ENCODE peak calls at places on chromosomes 13 and 19, in eight cellular contexts. One of them, this sample, is unnamed.
A peak's percentile ranks its signal among the peaks of the same experiment; 100 is the strongest.

GRCh38 chr19:47231215-47232054 is 436 bp upstream of the BBC3 start:
- DNase-seq in K562: peak; percentile 90
- DNase-seq in fibroblast of lung: peak; percentile 91
- DNase-seq in MM.1S: peak; percentile 86
- DNase-seq in mammary epithelial cell: peak; percentile 82
- DNase-seq in Peyer's patch: peak; percentile 95
- DNase-seq in kidney: peak; percentile 97
- DNase-seq in uterus: peak; percentile 88
- DNase-seq in this sample: peak; percentile 92

GRCh38 chr19:57712222-57712621 is 3.2 kb upstream of the ZNF154 start:
- DNase-seq in K562: no peak
- DNase-seq in fibroblast of lung: no peak
- DNase-seq in MM.1S: no peak
- DNase-seq in mammary epithelial cell: no peak
- DNase-seq in Peyer's patch: no peak
- DNase-seq in kidney: no peak
- DNase-seq in uterus: no peak
- DNase-seq in this sample: no peak

GRCh38 chr13:41577437-41577836 is 120.1 kb downstream of the RGCC start:
- DNase-seq in K562: no peak
- DNase-seq in fibroblast of lung: no peak
- DNase-seq in MM.1S: peak; percentile 6
- DNase-seq in mammary epithelial cell: no peak
- DNase-seq in Peyer's patch: no peak
- DNase-seq in kidney: no peak
- DNase-seq in uterus: no peak
- DNase-seq in this sample: no peak

GRCh38 chr13:98173431-98173921 is 3.6 kb downstream of the RNF113B start:
- DNase-seq in K562: no peak
- DNase-seq in fibroblast of lung: peak; percentile 100
- DNase-seq in MM.1S: no peak
- DNase-seq in mammary epithelial cell: peak; percentile 57
- DNase-seq in Peyer's patch: peak; percentile 49
- DNase-seq in kidney: no peak
- DNase-seq in uterus: peak; percentile 42
- DNase-seq in this sample: no peak

GRCh38 chr13:23321534-23322241 is 111.8 kb downstream of the SACS start:
- DNase-seq in K562: no peak
- DNase-seq in fibroblast of lung: peak; percentile 98
- DNase-seq in MM.1S: peak; percentile 10
- DNase-seq in mammary epithelial cell: peak; percentile 86
- DNase-seq in Peyer's patch: peak; percentile 48
- DNase-seq in kidney: peak; percentile 77
- DNase-seq in uterus: peak; percentile 54
- DNase-seq in this sample: no peak

GRCh38 chr13:25920277-25920676 is 131.5 kb downstream of the SHISA2 start:
- DNase-seq in K562: no peak
- DNase-seq in fibroblast of lung: no peak
- DNase-seq in MM.1S: no peak
- DNase-seq in mammary epithelial cell: no peak
- DNase-seq in Peyer's patch: no peak
- DNase-seq in kidney: no peak
- DNase-seq in uterus: no peak
- DNase-seq in this sample: no peak

GRCh38 chr19:16208064-16208759 is 10.5 kb downstream of the AP1M1 start:
- DNase-seq in K562: no peak
- DNase-seq in fibroblast of lung: no peak
- DNase-seq in MM.1S: no peak
- DNase-seq in mammary epithelial cell: no peak
- DNase-seq in Peyer's patch: peak; percentile 34
- DNase-seq in kidney: no peak
- DNase-seq in uterus: no peak
- DNase-seq in this sample: no peak

GRCh38 chr13:59247166-59247565 is 916.6 kb downstream of the DIAPH3 start:
- DNase-seq in K562: no peak
- DNase-seq in fibroblast of lung: no peak
- DNase-seq in MM.1S: no peak
- DNase-seq in mammary epithelial cell: no peak
- DNase-seq in Peyer's patch: no peak
- DNase-seq in kidney: peak; percentile 74
- DNase-seq in uterus: no peak
- DNase-seq in this sample: peak; percentile 9

DNA sequence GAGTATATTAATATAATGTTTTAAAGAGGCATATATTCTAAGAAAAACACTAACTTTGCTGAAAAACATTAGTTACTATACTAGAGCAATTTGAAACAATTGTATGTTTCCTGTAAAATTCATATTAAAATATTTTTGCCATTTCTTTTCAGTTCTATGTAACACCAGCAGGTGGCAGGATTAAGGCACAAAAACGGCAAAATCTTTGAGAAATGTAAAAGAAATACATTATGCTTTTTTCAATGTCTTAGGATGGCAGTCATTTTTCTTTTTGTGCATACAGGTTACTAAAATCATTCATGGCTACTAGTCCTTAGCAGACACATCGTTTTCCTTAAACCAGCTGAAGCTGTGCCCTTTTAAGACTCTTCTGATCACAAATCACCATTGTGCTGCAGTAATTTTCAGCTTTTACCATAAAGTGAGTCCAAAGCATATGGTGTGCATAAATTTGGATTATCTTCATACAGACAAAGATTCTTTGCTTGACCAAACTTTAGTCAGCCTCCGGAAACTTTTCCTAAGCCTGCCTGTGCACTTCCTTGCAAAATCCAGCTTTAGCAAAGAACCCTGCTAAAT is 800.7 kb upstream of the SLITRK5 start:
- DNase-seq in K562: no peak
- DNase-seq in fibroblast of lung: no peak
- DNase-seq in MM.1S: no peak
- DNase-seq in mammary epithelial cell: no peak
- DNase-seq in Peyer's patch: no peak
- DNase-seq in kidney: no peak
- DNase-seq in uterus: no peak
- DNase-seq in this sample: no peak
- TF ChIP-seq CTCF in K562: no peak
- TF ChIP-seq CTCF in fibroblast of lung: peak; percentile 54
- TF ChIP-seq CTCF in MM.1S: peak; percentile 43
- TF ChIP-seq CTCF in mammary epithelial cell: peak; percentile 55
- TF ChIP-seq CTCF in Peyer's patch: peak; percentile 56
- TF ChIP-seq CTCF in kidney: peak; percentile 45
- TF ChIP-seq CTCF in uterus: no peak
- TF ChIP-seq CTCF in this sample: peak; percentile 22

GRCh38 chr13:92537485-92537884 is 689.1 kb upstream of the GPC6 start:
- DNase-seq in K562: no peak
- DNase-seq in fibroblast of lung: peak; percentile 45
- DNase-seq in MM.1S: no peak
- DNase-seq in mammary epithelial cell: no peak
- DNase-seq in Peyer's patch: no peak
- DNase-seq in kidney: no peak
- DNase-seq in uterus: no peak
- DNase-seq in this sample: no peak
- H3K4me3 ChIP-seq in K562: no peak overlapping the region
- H3K4me3 ChIP-seq in fibroblast of lung: no peak overlapping the region
- H3K4me3 ChIP-seq in MM.1S: no peak overlapping the region
- H3K4me3 ChIP-seq in mammary epithelial cell: no peak overlapping the region
- H3K4me3 ChIP-seq in Peyer's patch: no peak overlapping the region
- H3K4me3 ChIP-seq in kidney: no peak overlapping the region
- H3K4me3 ChIP-seq in uterus: no peak overlapping the region
- H3K4me3 ChIP-seq in this sample: no peak overlapping the region

DNA sequence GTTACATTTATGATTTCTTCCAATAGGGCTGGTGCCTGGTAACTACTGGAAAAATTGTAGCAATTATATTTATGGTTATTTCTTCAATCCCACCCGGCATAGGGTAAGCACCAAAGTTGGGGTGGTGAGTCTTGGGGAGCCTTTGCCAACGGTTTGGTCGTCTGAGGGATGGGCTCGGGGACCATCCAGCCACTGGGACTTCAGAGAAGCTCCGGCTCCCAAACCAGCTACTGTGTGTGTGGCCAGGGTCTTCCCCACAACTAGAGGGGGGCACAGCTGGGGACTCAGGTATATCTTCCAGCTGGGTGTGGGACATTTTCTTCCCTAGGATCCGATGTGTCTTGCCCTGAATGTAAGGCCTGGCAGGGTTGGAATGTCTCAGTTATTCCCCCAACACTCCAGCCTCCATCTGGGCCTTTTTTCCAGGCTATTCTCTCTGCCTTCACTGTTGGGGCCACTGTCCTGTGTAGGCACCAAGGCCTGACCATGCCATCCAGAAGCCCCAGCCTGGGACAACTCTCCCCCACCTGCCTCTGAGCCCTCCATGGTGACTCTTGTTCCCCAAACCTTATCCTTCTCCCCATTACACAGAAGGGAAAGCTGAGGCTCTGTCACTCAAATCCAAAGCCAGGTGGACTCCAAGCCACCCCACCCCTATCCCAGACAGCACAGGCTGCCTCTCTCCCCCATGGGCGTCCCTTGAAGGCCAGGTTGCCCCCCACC is 1.1 kb upstream of the IFI30 start:
- DNase-seq in K562: no peak
- DNase-seq in fibroblast of lung: no peak
- DNase-seq in MM.1S: no peak
- DNase-seq in mammary epithelial cell: no peak
- DNase-seq in Peyer's patch: no peak
- DNase-seq in kidney: no peak
- DNase-seq in uterus: no peak
- DNase-seq in this sample: no peak
- H3K27ac ChIP-seq in K562: peak overlapping the region; percentile 56
- H3K27ac ChIP-seq in fibroblast of lung: no peak overlapping the region
- H3K27ac ChIP-seq in MM.1S: no peak overlapping the region
- H3K27ac ChIP-seq in mammary epithelial cell: no peak overlapping the region
- H3K27ac ChIP-seq in Peyer's patch: peak overlapping the region; percentile 81
- H3K27ac ChIP-seq in kidney: peak overlapping the region; percentile 50
- H3K27ac ChIP-seq in uterus: peak overlapping the region; percentile 68
- H3K27ac ChIP-seq in this sample: no peak overlapping the region

GRCh38 chr19:1567848-1568227 is 287 bp downstream of the MEX3D start:
- DNase-seq in K562: no peak
- DNase-seq in fibroblast of lung: no peak
- DNase-seq in MM.1S: no peak
- DNase-seq in mammary epithelial cell: no peak
- DNase-seq in Peyer's patch: no peak
- DNase-seq in kidney: no peak
- DNase-seq in uterus: no peak
- DNase-seq in this sample: no peak

GRCh38 chr19:1568320-1569019 is at the start of gene MEX3D:
- DNase-seq in K562: peak; percentile 98
- DNase-seq in fibroblast of lung: peak; percentile 43
- DNase-seq in MM.1S: peak; percentile 90
- DNase-seq in mammary epithelial cell: peak; percentile 68
- DNase-seq in Peyer's patch: peak; percentile 90
- DNase-seq in kidney: peak; percentile 91
- DNase-seq in uterus: peak; percentile 67
- DNase-seq in this sample: peak; percentile 71

GRCh38 chr19:1571358-1571757 is 3.2 kb upstream of the MEX3D start:
- DNase-seq in K562: no peak
- DNase-seq in fibroblast of lung: no peak
- DNase-seq in MM.1S: no peak
- DNase-seq in mammary epithelial cell: no peak
- DNase-seq in Peyer's patch: no peak
- DNase-seq in kidney: no peak
- DNase-seq in uterus: no peak
- DNase-seq in this sample: no peak

GRCh38 chr19:1570836-1571235 is 2.7 kb upstream of the MEX3D start:
- DNase-seq in K562: no peak
- DNase-seq in fibroblast of lung: no peak
- DNase-seq in MM.1S: no peak
- DNase-seq in mammary epithelial cell: no peak
- DNase-seq in Peyer's patch: no peak
- DNase-seq in kidney: no peak
- DNase-seq in uterus: no peak
- DNase-seq in this sample: no peak

DNA sequence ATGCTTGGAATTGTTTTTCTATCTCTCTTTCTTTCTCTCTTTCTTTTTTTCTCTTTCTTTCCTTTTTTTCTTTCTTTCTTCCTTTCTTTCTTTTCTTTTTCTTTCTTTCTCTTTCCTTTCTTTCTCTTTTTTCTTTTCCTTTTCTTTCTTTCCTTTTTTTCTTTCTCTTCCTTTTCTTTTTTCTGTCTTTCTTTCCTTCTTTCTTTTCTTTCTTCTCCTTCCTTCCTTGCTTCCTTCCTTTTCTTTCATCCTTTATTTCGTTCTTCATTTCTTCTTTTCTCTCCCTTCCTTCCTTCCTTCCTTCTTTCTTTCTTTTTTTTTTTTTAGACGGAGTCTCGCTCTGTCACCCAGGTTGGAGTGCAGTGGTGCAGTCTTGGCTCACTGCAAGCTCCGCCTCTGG is 1.9 kb upstream of the MEX3D start:
- DNase-seq in K562: no peak
- DNase-seq in fibroblast of lung: no peak
- DNase-seq in MM.1S: no peak
- DNase-seq in mammary epithelial cell: no peak
- DNase-seq in Peyer's patch: no peak
- DNase-seq in kidney: no peak
- DNase-seq in uterus: no peak
- DNase-seq in this sample: no peak
- TF ChIP-seq CTCF in K562: no peak
- TF ChIP-seq CTCF in fibroblast of lung: no peak
- TF ChIP-seq CTCF in MM.1S: no peak
- TF ChIP-seq CTCF in mammary epithelial cell: no peak
- TF ChIP-seq CTCF in Peyer's patch: no peak
- TF ChIP-seq CTCF in kidney: no peak
- TF ChIP-seq CTCF in uterus: no peak
- TF ChIP-seq CTCF in this sample: no peak

GRCh38 chr19:4596033-4596904 is 36.8 kb upstream of the SEMA6B start:
- DNase-seq in K562: no peak
- DNase-seq in fibroblast of lung: no peak
- DNase-seq in MM.1S: no peak
- DNase-seq in mammary epithelial cell: no peak
- DNase-seq in Peyer's patch: no peak
- DNase-seq in kidney: no peak
- DNase-seq in uterus: no peak
- DNase-seq in this sample: peak; percentile 85

GRCh38 chr19:4597278-4597974 is 37.9 kb upstream of the SEMA6B start:
- DNase-seq in K562: no peak
- DNase-seq in fibroblast of lung: no peak
- DNase-seq in MM.1S: no peak
- DNase-seq in mammary epithelial cell: no peak
- DNase-seq in Peyer's patch: no peak
- DNase-seq in kidney: no peak
- DNase-seq in uterus: no peak
- DNase-seq in this sample: peak; percentile 75

GRCh38 chr19:4600082-4600481 is 39.2 kb upstream of the TNFAIP8L1 start:
- DNase-seq in K562: no peak
- DNase-seq in fibroblast of lung: no peak
- DNase-seq in MM.1S: no peak
- DNase-seq in mammary epithelial cell: no peak
- DNase-seq in Peyer's patch: no peak
- DNase-seq in kidney: no peak
- DNase-seq in uterus: no peak
- DNase-seq in this sample: no peak

GRCh38 chr19:4598712-4599111 is 39.2 kb upstream of the SEMA6B start:
- DNase-seq in K562: no peak
- DNase-seq in fibroblast of lung: no peak
- DNase-seq in MM.1S: no peak
- DNase-seq in mammary epithelial cell: no peak
- DNase-seq in Peyer's patch: no peak
- DNase-seq in kidney: peak; percentile 73
- DNase-seq in uterus: no peak
- DNase-seq in this sample: no peak

GRCh38 chr19:4597975-4598671 is 38.6 kb upstream of the SEMA6B start:
- DNase-seq in K562: peak; percentile 95
- DNase-seq in fibroblast of lung: no peak
- DNase-seq in MM.1S: peak; percentile 39
- DNase-seq in mammary epithelial cell: no peak
- DNase-seq in Peyer's patch: peak; percentile 53
- DNase-seq in kidney: peak; percentile 71
- DNase-seq in uterus: peak; percentile 33
- DNase-seq in this sample: peak; percentile 82
- H3K4me3 ChIP-seq in K562: peak overlapping the region; percentile 43
- H3K4me3 ChIP-seq in fibroblast of lung: no peak overlapping the region
- H3K4me3 ChIP-seq in MM.1S: peak overlapping the region; percentile 51
- H3K4me3 ChIP-seq in mammary epithelial cell: no peak overlapping the region
- H3K4me3 ChIP-seq in Peyer's patch: peak overlapping the region; percentile 24
- H3K4me3 ChIP-seq in kidney: no peak overlapping the region
- H3K4me3 ChIP-seq in uterus: no peak overlapping the region
- H3K4me3 ChIP-seq in this sample: peak overlapping the region; percentile 41